ENCODE peak calls at places on chromosomes 7 and 10, in four cellular contexts. N, D, Q and E are unnamed samples.

GRCh38 chr7:70698219-70698832 is 433.6 kb upstream of the GALNT17 start:
- DNase-seq in N (no peak), D (peak; percentile 68), Q (no peak), E (no peak)

GRCh38 chr10:110717830-110718595 is 73.9 kb downstream of the RBM20 start:
- DNase-seq in N (no peak), D (peak; percentile 19), Q (no peak), E (peak; percentile 75)

GRCh38 chr10:102962259-102962658 is 44.2 kb downstream of the CNNM2 start:
- DNase-seq in N (no peak), D (no peak), Q (no peak), E (no peak)

GRCh38 chr10:77622822-77623410 is 14.7 kb downstream of the KCNMA1 start:
- DNase-seq in N (no peak), D (no peak), Q (no peak), E (no peak)

GRCh38 chr7:139851770-139852481 is 22.9 kb downstream of the TBXAS1 start:
- DNase-seq in N (no peak), D (no peak), Q (no peak), E (no peak)

GRCh38 chr10:97169911-97170693 is 15.7 kb downstream of the SLIT1 start:
- DNase-seq in N (peak; percentile 42), D (no peak), Q (no peak), E (no peak)

GRCh38 chr7:47557986-47558670 is 23.8 kb downstream of the TNS3 start:
- DNase-seq in N (peak; percentile 60), D (no peak), Q (peak; percentile 46), E (no peak)

GRCh38 chr10:95906675-95907453 is 911 bp upstream of the CC2D2B start:
- DNase-seq in N (peak; percentile 76), D (peak; percentile 34), Q (peak; percentile 18), E (peak; percentile 73)

GRCh38 chr7:36303202-36304098 is 86.2 kb upstream of the ANLN start:
- DNase-seq in N (no peak), D (no peak), Q (peak; percentile 83), E (peak; percentile 92)

GRCh38 chr7:82230826-82231581 is 212.6 kb downstream of the CACNA2D1 start:
- DNase-seq in N (no peak), D (no peak), Q (no peak), E (no peak)

GRCh38 chr10:45000138-45000763 is 472 bp upstream of the ZNF22 start:
- DNase-seq in N (no peak), D (no peak), Q (no peak), E (peak; percentile 95)

GRCh38 chr7:55050286-55050685 is 31.5 kb downstream of the EGFR start:
- DNase-seq in N (no peak), D (no peak), Q (no peak), E (no peak)

GRCh38 chr10:16491933-16492332 is 29.7 kb downstream of the C1QL3 start:
- DNase-seq in N (no peak), D (no peak), Q (no peak), E (no peak)

GRCh38 chr7:131552053-131552452 is 4.4 kb downstream of the PODXL start:
- DNase-seq in N (no peak), D (peak; percentile 28), Q (no peak), E (no peak)

GRCh38 chr7:47414342-47415288 is 167.3 kb downstream of the TNS3 start:
- DNase-seq in N (no peak), D (no peak), Q (no peak), E (peak; percentile 48)

GRCh38 chr7:99928994-99929729 is at the start of gene GJC3:
- DNase-seq in N (peak; percentile 86), D (peak; percentile 79), Q (peak; percentile 49), E (peak; percentile 71)

GRCh38 chr7:72153132-72153512 is 259.0 kb downstream of the CALN1 start:
- DNase-seq in N (no peak), D (no peak), Q (no peak), E (no peak)

GRCh38 chr10:5479481-5480161 is 19.7 kb downstream of the CALML5 start:
- DNase-seq in N (no peak), D (peak; percentile 91), Q (no peak), E (peak; percentile 28)

GRCh38 chr7:29370531-29371314 is 176.1 kb downstream of the CHN2 start:
- DNase-seq in N (no peak), D (no peak), Q (peak; percentile 43), E (no peak)

GRCh38 chr7:127367679-127368078 is 24.8 kb downstream of the ZNF800 start:
- DNase-seq in N (no peak), D (no peak), Q (no peak), E (no peak)

GRCh38 chr7:7498881-7499280 is 36.8 kb downstream of the COL28A1 start:
- DNase-seq in N (no peak), D (no peak), Q (no peak), E (no peak)

GRCh38 chr7:101870361-101871062 is 53.1 kb downstream of the CUX1 start:
- DNase-seq in N (no peak), D (peak; percentile 55), Q (peak; percentile 52), E (no peak)

GRCh38 chr7:32357535-32358277 is 132.5 kb downstream of the LSM5 start:
- DNase-seq in N (no peak), D (no peak), Q (peak; percentile 8), E (no peak)

GRCh38 chr10:117140525-117140902 is 2.4 kb upstream of the VAX1 start:
- DNase-seq in N (no peak), D (no peak), Q (no peak), E (no peak)

GRCh38 chr10:130341325-130341724 is 205.1 kb downstream of the GLRX3 start:
- DNase-seq in N (no peak), D (peak; percentile 32), Q (no peak), E (no peak)

GRCh38 chr7:67364441-67365017 is 367.9 kb downstream of the TYW1 start:
- DNase-seq in N (no peak), D (no peak), Q (no peak), E (no peak)

GRCh38 chr10:98485959-98486358 is 39.2 kb upstream of the HPS1 start:
- DNase-seq in N (no peak), D (no peak), Q (no peak), E (no peak)

GRCh38 chr10:101062231-101063161 is 707 bp downstream of the KAZALD1 start:
- DNase-seq in N (peak; percentile 90), D (peak; percentile 70), Q (no peak), E (peak; percentile 71)

GRCh38 chr10:77763453-77764430 is 126.1 kb upstream of the KCNMA1 start:
- DNase-seq in N (no peak), D (no peak), Q (no peak), E (no peak)

GRCh38 chr10:102511562-102512274 is 7.9 kb downstream of the SUFU start:
- DNase-seq in N (peak; percentile 64), D (no peak), Q (no peak), E (no peak)

GRCh38 chr10:31129261-31129660 is 97.6 kb upstream of the ZNF438 start:
- DNase-seq in N (no peak), D (peak; percentile 24), Q (no peak), E (peak; percentile 87)

GRCh38 chr7:43674559-43675436 is 54.5 kb downstream of the COA1 start:
- DNase-seq in N (no peak), D (peak; percentile 47), Q (peak; percentile 82), E (no peak)

GRCh38 chr7:116327751-116328150 is 117.4 kb downstream of the TES start:
- DNase-seq in N (no peak), D (no peak), Q (peak; percentile 29), E (no peak)
- TF ChIP-seq POLR2A in N (no peak), D (no peak), Q (no peak), E (no peak)

GRCh38 chr7:78386520-78386919 is 587.9 kb downstream of the PHTF2 start:
- DNase-seq in N (no peak), D (no peak), Q (no peak), E (no peak)
- TF ChIP-seq POLR2AphosphoS5 in N (no peak), D (no peak), Q (no peak), E (no peak)

GRCh38 chr10:14784459-14785055 is 9.9 kb upstream of the FAM107B start:
- DNase-seq in N (no peak), D (no peak), Q (no peak), E (no peak)

GRCh38 chr10:14779053-14779649 is 4.5 kb upstream of the FAM107B start:
- DNase-seq in N (no peak), D (no peak), Q (no peak), E (no peak)

GRCh38 chr10:14782691-14783363 is 8.1 kb upstream of the FAM107B start:
- DNase-seq in N (no peak), D (no peak), Q (peak; percentile 61), E (no peak)

GRCh38 chr10:14781763-14782162 is 7.1 kb upstream of the FAM107B start:
- DNase-seq in N (no peak), D (no peak), Q (no peak), E (no peak)
- TF ChIP-seq POLR2A in N (no peak), D (no peak), Q (no peak), E (no peak)

GRCh38 chr7:27367179-27367929 is 124.8 kb downstream of the EVX1 start:
- DNase-seq in N (no peak), D (no peak), Q (no peak), E (no peak)
- TF ChIP-seq POLR2AphosphoS5 in N (no peak), D (no peak), Q (no peak), E (no peak)

GRCh38 chr10:104033966-104034365 is 51.7 kb downstream of the COL17A1 start:
- DNase-seq in N (no peak), D (no peak), Q (no peak), E (no peak)
- TF ChIP-seq POLR2A in N (no peak), D (no peak), Q (no peak), E (no peak)

DNA sequence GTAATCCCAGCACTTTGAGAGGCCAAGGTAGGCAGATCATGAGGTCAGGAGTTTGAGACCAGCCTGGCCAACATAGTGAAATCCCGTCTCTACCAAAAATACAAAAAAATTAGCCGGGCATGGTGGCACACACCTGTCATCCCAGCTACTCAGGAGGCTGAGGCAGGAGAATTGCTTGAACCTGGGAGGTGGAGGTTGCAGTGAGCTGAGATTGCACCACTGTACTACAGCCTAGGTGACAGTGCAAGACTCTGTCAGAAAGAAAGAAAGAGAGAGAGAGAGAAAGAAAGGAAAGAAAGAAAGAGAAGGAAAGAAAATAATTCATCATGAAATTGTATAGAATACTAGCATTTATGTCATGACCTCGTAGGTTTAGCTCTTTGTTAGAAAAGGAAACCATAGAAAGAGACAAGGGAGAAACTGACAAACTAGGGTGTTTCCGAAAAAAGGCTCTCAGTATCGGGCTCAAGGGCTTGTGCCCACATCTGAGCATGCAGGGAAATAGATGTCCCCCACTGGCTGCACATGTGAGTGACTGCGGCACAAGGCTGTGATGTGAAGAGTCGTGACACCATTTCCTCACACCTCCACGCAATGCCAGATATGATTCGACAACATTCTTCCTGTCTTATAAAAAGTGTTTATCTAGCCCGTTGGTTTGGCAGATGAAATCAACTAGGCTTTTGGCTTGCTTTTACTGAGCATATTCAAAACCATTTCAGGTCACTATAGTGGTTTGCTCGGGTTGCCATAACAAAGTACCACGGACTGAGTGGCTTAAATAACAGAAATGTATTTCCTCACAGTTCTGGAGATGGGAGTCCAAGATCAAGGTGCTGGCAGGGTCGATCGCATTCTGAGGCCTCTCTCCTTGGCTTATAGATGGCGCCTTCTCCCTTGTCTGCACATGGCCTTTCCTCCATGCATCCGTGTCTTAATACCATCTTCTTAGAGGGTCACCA is 2.0 kb downstream of the SRGN start:
- DNase-seq in N (peak; percentile 84), D (peak; percentile 34), Q (no peak), E (no peak)
- TF ChIP-seq POLR2AphosphoS5 in N (no peak), D (no peak), Q (no peak), E (peak; percentile 50)

DNA sequence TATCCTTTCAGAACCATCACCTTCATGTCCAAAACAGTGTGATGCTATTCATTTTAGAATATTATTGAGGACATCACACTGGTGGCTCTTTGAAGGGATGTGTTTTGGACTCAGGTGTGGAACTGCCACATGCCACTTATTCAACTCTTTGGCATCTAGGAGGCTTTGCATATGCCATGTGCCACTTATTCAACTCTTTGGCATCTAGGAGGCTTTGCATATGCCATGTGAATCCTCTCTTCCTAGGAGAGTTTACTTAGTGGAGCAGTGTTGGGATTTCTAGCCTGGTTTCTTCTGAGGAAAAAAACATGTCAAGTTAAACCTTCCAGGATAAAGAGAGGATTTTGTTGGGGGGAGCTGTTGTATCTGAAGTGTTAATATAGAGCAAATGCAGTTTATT is 91.3 kb downstream of the MCU start:
- DNase-seq in N (no peak), D (no peak), Q (no peak), E (no peak)
- TF ChIP-seq POLR2A in N (no peak), D (no peak), Q (no peak), E (no peak)